ENCODE peak calls at places on chromosomes 5 and 9, in five cellular contexts. One of them, this sample, is unnamed.

GRCh38 chr9:132160802-132161742 is 786 bp upstream of the NTNG2 start:
- DNase-seq in GM12892: no peak
- DNase-seq in heart left ventricle: peak
- DNase-seq in uterus: no peak
- DNase-seq in left ventricle myocardium superior: no peak
- DNase-seq in this sample: no peak

GRCh38 chr5:98076501-98076900 is 697.0 kb upstream of the RGMB start:
- DNase-seq in GM12892: no peak
- DNase-seq in heart left ventricle: no peak
- DNase-seq in uterus: no peak
- DNase-seq in left ventricle myocardium superior: no peak
- DNase-seq in this sample: no peak

GRCh38 chr5:177458122-177458681 is 11.6 kb downstream of the PRR7 start:
- DNase-seq in GM12892: no peak
- DNase-seq in heart left ventricle: peak
- DNase-seq in uterus: no peak
- DNase-seq in left ventricle myocardium superior: no peak
- DNase-seq in this sample: no peak

GRCh38 chr9:91422832-91423711 is 560 bp downstream of the NFIL3 start:
- DNase-seq in GM12892: peak
- DNase-seq in heart left ventricle: peak
- DNase-seq in uterus: peak
- DNase-seq in left ventricle myocardium superior: peak
- DNase-seq in this sample: peak

GRCh38 chr5:140800816-140801493 is at the start of gene PCDHA3:
- DNase-seq in GM12892: no peak
- DNase-seq in heart left ventricle: no peak
- DNase-seq in uterus: no peak
- DNase-seq in left ventricle myocardium superior: no peak
- DNase-seq in this sample: peak

GRCh38 chr9:112261133-112261532 is 72.3 kb downstream of the PTBP3 start:
- DNase-seq in GM12892: no peak
- DNase-seq in heart left ventricle: no peak
- DNase-seq in uterus: no peak
- DNase-seq in left ventricle myocardium superior: no peak
- DNase-seq in this sample: no peak

GRCh38 chr5:150628936-150629485 is 11.4 kb upstream of the SYNPO start:
- DNase-seq in GM12892: no peak
- DNase-seq in heart left ventricle: no peak
- DNase-seq in uterus: no peak
- DNase-seq in left ventricle myocardium superior: no peak
- DNase-seq in this sample: peak

GRCh38 chr5:1550287-1551076 is 26.7 kb upstream of the LPCAT1 start:
- DNase-seq in GM12892: no peak
- DNase-seq in heart left ventricle: no peak
- DNase-seq in uterus: no peak
- DNase-seq in left ventricle myocardium superior: no peak
- DNase-seq in this sample: no peak

GRCh38 chr5:132905938-132906337 is 32.5 kb downstream of the LEAP2 start:
- DNase-seq in GM12892: no peak
- DNase-seq in heart left ventricle: no peak
- DNase-seq in uterus: no peak
- DNase-seq in left ventricle myocardium superior: no peak
- DNase-seq in this sample: peak

GRCh38 chr5:115542076-115542475 is 2.5 kb downstream of the FEM1C start:
- DNase-seq in GM12892: no peak
- DNase-seq in heart left ventricle: no peak
- DNase-seq in uterus: no peak
- DNase-seq in left ventricle myocardium superior: no peak
- DNase-seq in this sample: peak

GRCh38 chr9:108512426-108513173 is 343.2 kb downstream of the ACTL7B start:
- DNase-seq in GM12892: no peak
- DNase-seq in heart left ventricle: no peak
- DNase-seq in uterus: no peak
- DNase-seq in left ventricle myocardium superior: no peak
- DNase-seq in this sample: peak

GRCh38 chr5:171521219-171521633 is 101.8 kb downstream of the FGF18 start:
- DNase-seq in GM12892: no peak
- DNase-seq in heart left ventricle: peak
- DNase-seq in uterus: peak
- DNase-seq in left ventricle myocardium superior: no peak
- DNase-seq in this sample: peak

GRCh38 chr5:122424211-122424610 is 112.2 kb downstream of the SNCAIP start:
- DNase-seq in GM12892: no peak
- DNase-seq in heart left ventricle: no peak
- DNase-seq in uterus: no peak
- DNase-seq in left ventricle myocardium superior: no peak
- DNase-seq in this sample: peak

GRCh38 chr5:163976691-163977090 is 471.3 kb downstream of the MAT2B start:
- DNase-seq in GM12892: no peak
- DNase-seq in heart left ventricle: no peak
- DNase-seq in uterus: no peak
- DNase-seq in left ventricle myocardium superior: no peak
- DNase-seq in this sample: peak

GRCh38 chr5:144142030-144142825 is 28.2 kb downstream of the YIPF5 start:
- DNase-seq in GM12892: no peak
- DNase-seq in heart left ventricle: no peak
- DNase-seq in uterus: no peak
- DNase-seq in left ventricle myocardium superior: no peak
- DNase-seq in this sample: peak

GRCh38 chr5:35159370-35159742 is 70.9 kb downstream of the PRLR start:
- DNase-seq in GM12892: no peak
- DNase-seq in heart left ventricle: no peak
- DNase-seq in uterus: no peak
- DNase-seq in left ventricle myocardium superior: no peak
- DNase-seq in this sample: no peak

GRCh38 chr5:17928571-17928970 is 294.3 kb downstream of the TAF11L14 start:
- DNase-seq in GM12892: no peak
- DNase-seq in heart left ventricle: no peak
- DNase-seq in uterus: no peak
- DNase-seq in left ventricle myocardium superior: no peak
- DNase-seq in this sample: peak

GRCh38 chr9:84170521-84171141 is 169.9 kb downstream of the SLC28A3 start:
- DNase-seq in GM12892: no peak
- DNase-seq in heart left ventricle: peak
- DNase-seq in uterus: peak
- DNase-seq in left ventricle myocardium superior: peak
- DNase-seq in this sample: peak

GRCh38 chr5:153781325-153781724 is 257.4 kb downstream of the FAM114A2 start:
- DNase-seq in GM12892: no peak
- DNase-seq in heart left ventricle: no peak
- DNase-seq in uterus: no peak
- DNase-seq in left ventricle myocardium superior: no peak
- DNase-seq in this sample: no peak

GRCh38 chr5:55304584-55304983 is 2.9 kb downstream of the DHX29 start:
- DNase-seq in GM12892: no peak
- DNase-seq in heart left ventricle: no peak
- DNase-seq in uterus: no peak
- DNase-seq in left ventricle myocardium superior: no peak
- DNase-seq in this sample: no peak

GRCh38 chr5:121053055-121053985 is 589.2 kb downstream of the PRR16 start:
- DNase-seq in GM12892: no peak
- DNase-seq in heart left ventricle: no peak
- DNase-seq in uterus: no peak
- DNase-seq in left ventricle myocardium superior: no peak
- DNase-seq in this sample: no peak

GRCh38 chr5:117681855-117682254 is 1107.2 kb upstream of the SEMA6A start:
- DNase-seq in GM12892: no peak
- DNase-seq in heart left ventricle: no peak
- DNase-seq in uterus: no peak
- DNase-seq in left ventricle myocardium superior: no peak
- DNase-seq in this sample: no peak

GRCh38 chr5:122151640-122152039 is 22.3 kb downstream of the ZNF474 start:
- DNase-seq in GM12892: no peak
- DNase-seq in heart left ventricle: no peak
- DNase-seq in uterus: no peak
- DNase-seq in left ventricle myocardium superior: no peak
- DNase-seq in this sample: peak

GRCh38 chr5:154611341-154611767 is 133.3 kb upstream of the HAND1 start:
- DNase-seq in GM12892: no peak
- DNase-seq in heart left ventricle: no peak
- DNase-seq in uterus: no peak
- DNase-seq in left ventricle myocardium superior: no peak
- DNase-seq in this sample: no peak

GRCh38 chr5:65969539-65970393 is 43.4 kb downstream of the ERBIN start:
- DNase-seq in GM12892: no peak
- DNase-seq in heart left ventricle: no peak
- DNase-seq in uterus: no peak
- DNase-seq in left ventricle myocardium superior: no peak
- DNase-seq in this sample: no peak

GRCh38 chr5:64939772-64940510 is 171.2 kb downstream of the CWC27 start:
- DNase-seq in GM12892: no peak
- DNase-seq in heart left ventricle: peak
- DNase-seq in uterus: peak
- DNase-seq in left ventricle myocardium superior: peak
- DNase-seq in this sample: peak

GRCh38 chr5:53831496-53831895 is 271.1 kb downstream of the NDUFS4 start:
- DNase-seq in GM12892: no peak
- DNase-seq in heart left ventricle: no peak
- DNase-seq in uterus: no peak
- DNase-seq in left ventricle myocardium superior: no peak
- DNase-seq in this sample: no peak

This sample was measured in bronchial epithelial cell.